ENCODE peak calls at places on chromosomes 16 and 17, in four cellular contexts. B is dorsolateral prefrontal cortex, W is AG10803, D is RWPE1. E is an unnamed sample.

GRCh38 chr17:74417178-74418045 is 14.5 kb upstream of the GPRC5C start:
- DNase-seq in W (peak), B (no peak), D (peak), E (peak)

GRCh38 chr16:63346000-63346399 is 1309.8 kb upstream of the CDH8 start:
- DNase-seq in D (no peak), W (no peak), B (no peak), E (no peak)

GRCh38 chr16:19235886-19236285 is 49.6 kb upstream of the CLEC19A start:
- DNase-seq in D (no peak), B (no peak), W (no peak), E (no peak)

GRCh38 chr16:80142940-80143339 is 397.9 kb upstream of the DYNLRB2 start:
- DNase-seq in W (no peak), B (no peak), D (no peak), E (no peak)

GRCh38 chr17:55005520-55005919 is 37.0 kb downstream of the STXBP4 start:
- DNase-seq in W (peak), B (no peak), D (no peak), E (peak)

GRCh38 chr17:8956521-8956920 is 9.0 kb downstream of the PIK3R5 start:
- DNase-seq in W (no peak), B (no peak), D (no peak), E (no peak)

GRCh38 chr16:17397499-17397891 is 73.3 kb downstream of the XYLT1 start:
- DNase-seq in D (no peak), B (no peak), W (peak), E (peak)

GRCh38 chr16:82300374-82300936 is 130.4 kb upstream of the MPHOSPH6 start:
- DNase-seq in B (no peak), W (no peak), D (no peak), E (no peak)

GRCh38 chr16:24748242-24748641 is 18.8 kb downstream of the TNRC6A start:
- DNase-seq in B (peak), D (peak), W (peak), E (peak)

GRCh38 chr16:77582956-77583355 is 139.4 kb upstream of the NUDT7 start:
- DNase-seq in W (no peak), B (no peak), D (no peak), E (no peak)

GRCh38 chr16:82704369-82704768 is 77.6 kb downstream of the CDH13 start:
- DNase-seq in D (no peak), B (no peak), W (no peak), E (no peak)

GRCh38 chr17:2172447-2172938 is 117.6 kb downstream of the HIC1 start:
- DNase-seq in D (no peak), B (no peak), W (peak), E (peak)

GRCh38 chr17:79065105-79065670 is 9.4 kb upstream of the ENGASE start:
- DNase-seq in W (peak), B (no peak), D (no peak), E (peak)

GRCh38 chr17:28519236-28519635 is 13.1 kb downstream of the FOXN1 start:
- DNase-seq in D (no peak), W (no peak), B (no peak), E (no peak)

GRCh38 chr16:83968483-83968865 is 430 bp downstream of the NECAB2 start:
- DNase-seq in B (no peak), W (no peak), D (no peak), E (no peak)

GRCh38 chr16:83968891-83969672 is 1.0 kb downstream of the NECAB2 start:
- DNase-seq in D (no peak), B (no peak), W (no peak), E (no peak)

GRCh38 chr16:83967091-83967490 is 953 bp upstream of the NECAB2 start:
- DNase-seq in D (no peak), W (no peak), B (no peak), E (no peak)

GRCh38 chr16:83966153-83966696 is 1.8 kb upstream of the NECAB2 start:
- DNase-seq in W (no peak), B (no peak), D (no peak), E (no peak)

DNA sequence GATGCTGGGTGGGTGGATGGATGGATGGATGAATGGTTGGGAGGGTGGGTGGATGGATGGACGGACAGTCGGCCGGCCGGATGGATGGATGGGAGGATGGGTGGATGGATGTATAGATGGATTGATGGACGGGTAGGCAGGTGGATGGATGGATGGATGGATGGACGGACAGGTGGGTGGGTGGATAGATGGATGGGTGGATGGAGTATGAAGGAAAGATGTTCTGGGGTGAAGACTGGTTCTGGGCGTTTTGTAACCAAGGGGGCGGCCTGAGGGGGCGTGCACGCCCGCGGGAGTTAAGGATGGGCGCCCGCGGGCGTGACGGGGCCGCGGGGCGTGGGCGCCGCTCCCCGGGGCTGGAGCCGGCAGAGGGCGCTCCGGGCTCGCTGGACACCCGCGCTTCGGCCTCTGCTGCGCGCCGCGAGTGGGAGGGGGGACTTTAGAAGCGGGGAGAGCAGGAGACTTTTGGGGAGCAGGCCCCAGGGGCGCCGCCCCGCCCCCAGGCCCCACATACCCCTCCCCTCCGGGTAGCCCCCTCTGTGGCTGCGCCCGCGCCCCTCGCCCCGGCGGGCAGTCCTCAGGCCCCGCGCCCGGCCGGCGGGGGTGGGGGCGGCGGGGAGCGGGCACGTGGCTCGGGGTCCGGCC is at the start of gene NECAB2:
- DNase-seq in W (peak), B (peak), D (peak), E (peak)
- TF ChIP-seq CTCF in W (peak), B (peak), D (peak), E (peak)

DNA sequence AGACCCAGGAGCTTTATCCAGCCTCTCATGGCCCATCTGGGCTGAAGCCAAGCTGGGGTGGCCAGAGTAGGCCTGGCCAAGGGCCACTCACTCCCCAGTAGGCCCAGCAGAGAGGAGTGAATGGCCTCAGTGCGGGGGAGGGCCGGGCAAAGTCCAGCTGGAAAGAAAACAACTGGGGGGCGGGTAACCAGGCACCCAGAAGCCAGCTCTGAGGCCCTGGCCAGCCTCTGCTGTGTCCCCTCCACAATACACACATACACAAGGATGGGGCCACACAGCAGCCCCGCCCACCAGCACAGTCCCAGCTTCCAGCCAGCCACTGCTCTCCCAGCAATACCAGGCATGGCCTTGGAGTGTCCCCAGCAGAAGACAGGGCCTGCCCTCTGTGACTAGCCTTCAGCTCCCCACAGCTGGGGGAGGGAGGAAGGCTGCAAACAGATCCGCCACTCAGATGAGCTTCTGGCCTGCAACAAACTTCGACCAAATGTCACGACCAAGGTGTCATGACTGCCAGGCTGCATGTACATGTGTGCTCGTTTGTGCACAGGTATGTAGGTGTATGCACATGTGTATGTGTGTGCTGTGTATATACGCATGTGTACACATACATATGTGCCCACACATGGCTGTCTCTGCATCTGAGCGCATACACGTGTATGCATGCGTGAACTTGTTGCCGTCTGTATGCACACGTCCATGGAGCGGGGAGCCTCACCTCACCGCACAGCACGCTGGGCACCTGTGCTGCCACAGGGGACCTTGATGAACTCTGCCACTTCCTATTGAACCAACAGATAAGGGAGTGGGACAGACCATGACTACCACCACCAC is 5.0 kb downstream of the CARHSP1 start:
- DNase-seq in W (no peak), B (peak), D (no peak), E (no peak)
- TF ChIP-seq CTCF in W (peak), B (peak), D (no peak), E (no peak)

GRCh38 chr17:37714897-37715296 is 30.0 kb downstream of the HNF1B start:
- DNase-seq in B (no peak), W (no peak), D (no peak), E (no peak)
- TF ChIP-seq CTCF in B (no peak), W (no peak), D (no peak), E (no peak)

DNA sequence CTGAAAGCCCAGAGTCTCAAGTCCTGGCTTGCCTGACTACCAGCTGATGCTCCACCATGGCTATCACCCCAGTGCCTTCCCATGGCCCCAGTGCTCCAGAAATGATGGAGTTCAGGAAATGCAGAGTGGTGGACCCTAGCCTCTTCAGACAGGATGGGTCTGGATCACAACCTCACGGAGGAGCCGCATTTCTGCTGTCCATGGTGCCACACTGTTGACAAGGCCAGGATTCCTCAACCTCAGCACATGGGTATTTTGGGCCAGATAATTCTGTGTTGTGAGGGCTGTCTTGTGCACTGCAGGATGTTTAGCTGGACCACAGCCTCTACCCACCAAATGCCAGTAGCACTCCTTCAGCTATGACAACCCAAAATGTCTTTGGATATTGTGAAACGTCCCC is 6.7 kb upstream of the CRHR1 start:
- DNase-seq in W (no peak), D (no peak), B (no peak), E (no peak)
- TF ChIP-seq CTCF in W (no peak), D (no peak), B (no peak), E (no peak)

GRCh38 chr16:66167564-66168291 is 198.8 kb upstream of the CDH5 start:
- DNase-seq in D (no peak), B (no peak), W (no peak), E (peak)
- TF ChIP-seq CTCF in D (no peak), B (no peak), W (peak), E (peak)

DNA sequence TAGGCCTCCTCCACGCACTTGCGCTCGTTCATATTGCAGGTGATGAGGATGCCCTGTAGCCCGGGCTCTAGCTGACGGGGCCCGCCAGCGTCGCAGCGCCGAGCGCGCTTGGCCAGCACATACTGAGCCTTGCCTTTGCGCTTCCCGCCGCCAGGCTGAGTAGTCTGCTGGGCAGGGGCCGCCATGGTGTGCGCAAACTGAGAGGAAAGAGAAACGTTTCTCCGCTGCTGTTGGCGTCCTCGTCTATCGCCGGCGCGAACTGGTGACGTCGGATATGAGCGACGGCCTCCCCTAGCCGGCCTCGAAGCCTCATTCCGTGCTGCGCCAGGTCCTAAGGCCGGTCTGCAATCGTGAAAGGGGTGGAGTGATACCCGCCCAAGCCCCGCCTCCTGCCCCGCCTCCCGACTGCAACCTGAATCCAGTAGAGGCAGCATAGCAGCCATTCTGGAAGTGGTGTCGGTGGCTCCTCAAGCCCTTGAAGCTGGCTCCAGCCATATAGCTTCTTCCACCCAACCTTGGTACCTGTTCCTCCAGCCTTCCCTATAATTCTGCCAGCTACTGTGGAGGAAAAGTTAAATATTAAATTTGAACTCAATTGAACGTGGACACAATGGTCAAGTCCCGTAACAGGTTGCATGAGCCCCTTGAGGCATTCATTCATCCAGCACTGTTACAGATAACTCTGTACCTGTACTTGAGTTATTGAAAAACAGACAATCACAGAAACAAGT is at the start of gene THUMPD1:
- DNase-seq in W (peak), D (peak), B (peak), E (peak)
- TF ChIP-seq CTCF in W (peak), D (peak), B (peak), E (peak)

DNA sequence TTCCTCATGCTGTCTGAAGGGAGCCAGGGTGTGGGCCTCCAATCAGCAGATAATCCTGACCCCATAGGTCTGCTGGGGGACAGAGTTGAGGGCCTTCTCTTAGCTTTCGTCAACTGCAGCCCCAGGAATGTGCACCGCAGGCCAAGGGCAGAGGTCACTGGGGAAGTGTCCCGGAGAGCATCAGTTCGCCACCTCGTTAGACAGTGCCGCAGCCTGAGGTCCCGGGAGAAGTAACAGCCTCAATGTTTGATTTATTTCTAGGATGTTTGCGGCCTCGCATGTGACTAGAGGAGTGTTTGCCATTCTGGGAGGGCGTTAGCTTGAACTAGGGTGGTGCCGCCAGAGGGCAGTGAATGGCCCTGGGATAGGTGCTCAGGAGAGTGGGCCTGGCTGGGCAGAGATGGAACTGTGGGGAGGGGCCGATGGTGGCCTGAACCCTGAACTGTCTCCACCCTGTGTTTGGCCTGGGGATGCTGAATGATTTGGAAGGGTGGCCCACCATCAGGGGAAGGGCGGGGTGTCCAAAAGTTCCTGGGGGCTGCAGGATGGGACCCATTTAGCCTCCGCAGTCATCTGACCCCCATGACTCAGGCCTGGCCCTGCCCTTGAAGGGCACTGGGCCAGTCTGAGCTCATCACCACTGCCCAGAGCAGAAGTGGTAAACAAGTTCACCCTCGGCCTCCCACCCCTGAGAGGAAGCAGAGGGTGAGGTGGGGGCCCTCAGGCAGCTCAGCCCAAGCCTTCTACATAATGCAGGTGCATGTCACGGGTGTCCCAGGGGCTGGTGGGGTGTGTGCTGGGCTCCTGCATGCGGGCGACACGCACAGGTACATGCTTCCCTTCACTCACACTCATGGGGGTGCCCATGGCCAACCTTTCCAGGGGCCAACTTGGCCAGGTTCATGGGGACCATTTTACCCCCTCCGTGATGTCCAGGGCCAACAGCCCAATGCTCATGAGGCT is 12.4 kb upstream of the TAC4 start:
- DNase-seq in D (no peak), W (no peak), B (no peak), E (no peak)
- TF ChIP-seq CTCF in D (no peak), W (no peak), B (no peak), E (no peak)

GRCh38 chr17:44362479-44362963 is 1.1 kb downstream of the FAM171A2 start:
- DNase-seq in W (no peak), B (no peak), D (no peak), E (no peak)

GRCh38 chr17:44361292-44362055 is 2.2 kb downstream of the FAM171A2 start:
- DNase-seq in W (no peak), B (no peak), D (no peak), E (no peak)

GRCh38 chr17:44362056-44362355 is 1.6 kb downstream of the FAM171A2 start:
- DNase-seq in B (no peak), W (no peak), D (no peak), E (no peak)

GRCh38 chr17:44362964-44363612 is 565 bp downstream of the FAM171A2 start:
- DNase-seq in B (no peak), W (no peak), D (no peak), E (no peak)

GRCh38 chr17:44363613-44364159 is at the start of gene FAM171A2:
- DNase-seq in W (peak), D (peak), B (peak), E (peak)
- TF ChIP-seq CTCF in W (peak), D (peak), B (peak), E (peak)